ENCODE peak calls at places on chromosomes 13 and 19, in nine cellular contexts. E, M, K, I, Z, Y, U, S and C are unnamed samples. For H3K4me1, the result is how much of the 10 kb centered on the place peaks cover.

GRCh38 chr13:28984825-28985224 is 164.7 kb downstream of the MTUS2 start:
- DNase-seq in U (no peak), Z (no peak), S (no peak), I (no peak), E (no peak), K (no peak), Y (peak), M (no peak), C (no peak)

GRCh38 chr13:101306773-101307172 is 109.5 kb downstream of the NALCN start:
- DNase-seq in U (no peak), Y (no peak), M (no peak), E (no peak), I (no peak), S (no peak), K (no peak), Z (no peak), C (no peak)

GRCh38 chr13:36154567-36155231 is 23.5 kb upstream of the DCLK1 start:
- DNase-seq in S (peak), Z (peak), M (no peak), Y (peak), U (no peak), I (no peak), E (no peak), K (no peak), C (no peak)

GRCh38 chr13:76638882-76639281 is 247.3 kb downstream of the KCTD12 start:
- DNase-seq in M (no peak), E (no peak), Y (no peak), Z (no peak), K (no peak), S (no peak), U (no peak), I (no peak), C (no peak)

GRCh38 chr13:51599444-51600176 is 15.3 kb downstream of the WDFY2 start:
- DNase-seq in I (no peak), K (no peak), M (no peak), E (no peak), S (no peak), Y (no peak), U (no peak), Z (no peak), C (no peak)

GRCh38 chr13:74710006-74710405 is 575.8 kb upstream of the KLF12 start:
- DNase-seq in E (no peak), U (no peak), I (no peak), M (no peak), Z (no peak), Y (no peak), S (no peak), K (no peak), C (no peak)

GRCh38 chr19:44303976-44304568 is 753 bp downstream of the ZNF235 start:
- DNase-seq in U (no peak), K (no peak), Y (peak), S (no peak), M (no peak), I (peak), E (no peak), Z (no peak), C (peak)

GRCh38 chr13:109271991-109272454 is 514.4 kb downstream of the IRS2 start:
- DNase-seq in E (no peak), M (no peak), U (no peak), Z (no peak), I (peak), K (no peak), Y (peak), S (no peak), C (no peak)

GRCh38 chr19:40217921-40218890 is at the start of gene TTC9B:
- DNase-seq in K (no peak), Y (peak), S (no peak), U (peak), M (no peak), E (no peak), I (no peak), Z (no peak), C (no peak)

GRCh38 chr13:24473646-24474045 is 38.9 kb downstream of the PARP4 start:
- DNase-seq in S (no peak), I (no peak), M (no peak), Z (no peak), E (no peak), Y (no peak), U (no peak), K (no peak), C (peak)

GRCh38 chr19:40601061-40601973 is at the start of gene LTBP4:
- DNase-seq in Y (no peak), U (no peak), E (peak), K (no peak), Z (peak), M (peak), S (peak), I (no peak), C (peak)

GRCh38 chr19:47427241-47428176 is 8.2 kb upstream of the MEIS3 start:
- DNase-seq in K (peak), E (peak), S (peak), M (no peak), Z (no peak), U (peak), Y (peak), I (peak), C (peak)

GRCh38 chr19:1259873-1260748 is 9.0 kb upstream of the CIRBP start:
- DNase-seq in M (no peak), E (peak), I (no peak), S (peak), Y (peak), U (no peak), K (no peak), Z (no peak), C (peak)

GRCh38 chr13:23385931-23386330 is 47.6 kb downstream of the SACS start:
- DNase-seq in Z (no peak), M (no peak), U (no peak), Y (no peak), K (no peak), E (no peak), I (no peak), S (no peak), C (no peak)

GRCh38 chr19:33621065-33621785 is 528 bp upstream of the CHST8 start:
- DNase-seq in M (no peak), U (no peak), E (no peak), Y (no peak), Z (peak), S (no peak), I (no peak), K (no peak), C (no peak)

GRCh38 chr19:33620611-33621010 is 1.1 kb upstream of the CHST8 start:
- DNase-seq in Y (no peak), Z (peak), E (no peak), S (no peak), I (no peak), U (no peak), K (no peak), M (no peak), C (no peak)

GRCh38 chr19:33622809-33623511 is 1.2 kb downstream of the CHST8 start:
- DNase-seq in Y (peak), K (no peak), U (no peak), Z (peak), E (no peak), S (no peak), M (no peak), I (no peak), C (no peak)

GRCh38 chr19:33621811-33622504 is at the start of gene CHST8:
- DNase-seq in S (peak), E (no peak), M (peak), Z (peak), K (no peak), I (no peak), Y (peak), U (no peak), C (peak)

DNA sequence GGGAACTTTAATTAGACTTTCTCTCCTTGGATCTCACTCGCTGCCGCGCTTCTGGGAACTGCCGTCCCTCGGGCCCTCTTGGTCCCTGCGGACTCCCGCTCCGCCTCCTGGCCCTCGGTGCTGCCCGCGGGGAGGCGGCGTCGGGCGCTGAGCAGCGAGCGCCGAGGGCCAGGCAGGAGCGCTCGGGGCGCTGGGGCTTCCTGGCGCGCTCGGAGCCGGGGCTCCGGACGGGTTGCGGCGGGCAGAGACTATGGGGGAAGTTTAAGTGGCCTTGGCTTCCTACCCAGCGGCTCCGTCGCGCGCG is 704 bp downstream of the CHST8 start:
- DNase-seq in E (no peak), M (no peak), Z (peak), U (no peak), S (no peak), K (no peak), Y (peak), I (no peak), C (no peak)
- H3K4me1 ChIP-seq in E (under half), M (under half), Z (under half), U (under half), S (under half), K (under half), Y (under half), I (under half), C (under half)

GRCh38 chr19:38683393-38684077 is 36.1 kb downstream of the ACTN4 start:
- DNase-seq in K (no peak), E (peak), I (peak), U (no peak), S (peak), Z (peak), Y (peak), M (peak), C (peak)
- H3K4me3 ChIP-seq in K (no peak), E (no peak), I (peak), U (no peak), S (no peak), Z (no peak), Y (no peak), M (no peak), C (no peak)

GRCh38 chr19:41872384-41872774 is 4.7 kb upstream of the CD79A start:
- DNase-seq in Z (no peak), U (no peak), I (no peak), Y (no peak), E (no peak), M (no peak), K (no peak), S (no peak), C (no peak)

GRCh38 chr19:41872775-41873647 is 4.1 kb upstream of the CD79A start:
- DNase-seq in S (no peak), Z (peak), Y (peak), I (peak), K (no peak), M (peak), U (peak), E (peak), C (peak)

GRCh38 chr19:41869374-41869955 is 7.6 kb upstream of the CD79A start:
- DNase-seq in M (peak), Y (no peak), Z (no peak), S (no peak), U (no peak), I (no peak), E (no peak), K (no peak), C (no peak)

GRCh38 chr19:41870401-41870873 is 6.6 kb upstream of the CD79A start:
- DNase-seq in Y (no peak), U (no peak), E (no peak), S (no peak), Z (no peak), K (no peak), I (peak), M (peak), C (peak)

DNA sequence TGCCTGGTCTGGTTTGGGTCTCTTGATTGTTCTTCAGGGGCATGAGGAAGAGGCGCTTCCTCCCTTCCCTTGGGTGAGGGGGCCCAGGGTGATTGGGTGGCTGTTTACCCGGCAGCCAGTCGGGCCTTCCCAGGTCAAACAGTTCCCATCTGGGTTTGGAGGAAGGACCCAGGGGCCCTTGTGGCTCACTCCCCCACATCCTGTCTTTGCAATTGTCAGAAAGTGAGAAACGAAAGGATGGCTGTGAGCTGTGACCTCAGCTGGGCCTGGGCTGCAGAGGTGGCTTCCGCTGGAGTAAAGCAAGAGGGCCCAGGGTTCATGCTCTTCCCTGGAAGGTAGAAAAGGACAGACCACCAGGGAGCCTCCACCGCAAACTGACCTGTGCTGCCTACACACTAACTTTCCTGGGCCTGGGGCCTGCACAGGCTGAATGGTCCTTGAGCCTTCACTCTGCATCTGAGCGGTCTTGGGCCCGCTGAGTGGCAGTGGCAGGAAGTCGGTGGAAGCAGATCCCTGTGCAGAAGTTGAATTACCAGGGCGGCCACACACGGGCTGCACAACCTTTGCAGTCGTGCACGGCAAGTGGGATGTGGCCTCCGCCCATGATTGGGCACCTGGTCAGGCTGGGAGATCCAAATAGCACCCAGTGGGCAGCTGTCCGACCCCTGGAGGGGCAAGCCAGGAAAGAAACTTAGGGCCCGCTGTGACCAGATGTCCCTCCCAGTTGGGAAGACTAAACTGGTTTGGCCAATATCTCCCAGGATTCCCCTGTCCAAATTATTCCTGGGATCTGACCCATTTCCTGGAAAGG is 5.3 kb upstream of the CD79A start:
- DNase-seq in K (no peak), M (peak), U (peak), Z (no peak), Y (peak), S (no peak), E (no peak), I (no peak), C (peak)
- H3K4me1 ChIP-seq in K (under half), M (under half), U (half or more), Z (under half), Y (under half), S (under half), E (under half), I (under half), C (under half)

DNA sequence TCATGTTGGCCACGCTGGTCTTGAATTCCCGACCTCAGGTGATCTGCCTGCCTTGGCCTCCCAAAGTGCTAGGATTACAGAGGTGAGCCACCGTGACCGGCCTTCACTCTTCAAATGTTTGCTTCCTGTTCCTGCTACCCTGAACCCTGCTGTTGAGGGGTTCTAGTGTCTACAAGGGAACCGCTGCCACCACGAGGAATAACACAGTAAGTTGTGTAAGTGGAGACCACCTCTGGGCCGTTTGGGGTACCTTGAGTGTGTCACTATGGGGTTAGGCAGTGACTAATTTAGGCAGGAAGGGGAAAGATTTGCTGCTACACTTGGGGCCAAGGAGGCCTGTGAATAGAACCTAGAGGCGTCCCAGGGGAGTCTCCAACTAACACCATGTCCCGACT is 2.2 kb upstream of the MYADM start:
- DNase-seq in K (no peak), Z (no peak), E (no peak), I (no peak), S (no peak), U (no peak), Y (no peak), M (no peak), C (no peak)
- H3K4me3 ChIP-seq in K (peak), Z (no peak), E (no peak), I (peak), S (no peak), U (peak), Y (no peak), M (no peak), C (no peak)

GRCh38 chr19:12996542-12997094 is 1.3 kb downstream of the NFIX start:
- DNase-seq in Y (peak), I (peak), U (no peak), K (no peak), S (peak), Z (peak), M (peak), E (peak), C (no peak)

GRCh38 chr19:13001166-13001501 is 5.9 kb downstream of the NFIX start:
- DNase-seq in Y (no peak), Z (no peak), E (no peak), U (no peak), M (no peak), S (peak), I (no peak), K (no peak), C (no peak)

GRCh38 chr19:12995596-12996541 is 594 bp downstream of the NFIX start:
- DNase-seq in I (no peak), S (peak), U (no peak), M (peak), Z (peak), E (peak), K (no peak), Y (no peak), C (peak)

GRCh38 chr19:12997225-12997966 is 2.1 kb downstream of the NFIX start:
- DNase-seq in E (no peak), U (no peak), K (no peak), I (no peak), S (no peak), M (no peak), Z (peak), Y (no peak), C (no peak)

GRCh38 chr19:12997967-12998940 is 3.0 kb downstream of the NFIX start:
- DNase-seq in K (no peak), I (no peak), Y (no peak), Z (peak), U (no peak), E (no peak), S (peak), M (peak), C (no peak)
- H3K4me1 ChIP-seq in K (half or more), I (under half), Y (under half), Z (under half), U (under half), E (under half), S (under half), M (under half), C (under half)

DNA sequence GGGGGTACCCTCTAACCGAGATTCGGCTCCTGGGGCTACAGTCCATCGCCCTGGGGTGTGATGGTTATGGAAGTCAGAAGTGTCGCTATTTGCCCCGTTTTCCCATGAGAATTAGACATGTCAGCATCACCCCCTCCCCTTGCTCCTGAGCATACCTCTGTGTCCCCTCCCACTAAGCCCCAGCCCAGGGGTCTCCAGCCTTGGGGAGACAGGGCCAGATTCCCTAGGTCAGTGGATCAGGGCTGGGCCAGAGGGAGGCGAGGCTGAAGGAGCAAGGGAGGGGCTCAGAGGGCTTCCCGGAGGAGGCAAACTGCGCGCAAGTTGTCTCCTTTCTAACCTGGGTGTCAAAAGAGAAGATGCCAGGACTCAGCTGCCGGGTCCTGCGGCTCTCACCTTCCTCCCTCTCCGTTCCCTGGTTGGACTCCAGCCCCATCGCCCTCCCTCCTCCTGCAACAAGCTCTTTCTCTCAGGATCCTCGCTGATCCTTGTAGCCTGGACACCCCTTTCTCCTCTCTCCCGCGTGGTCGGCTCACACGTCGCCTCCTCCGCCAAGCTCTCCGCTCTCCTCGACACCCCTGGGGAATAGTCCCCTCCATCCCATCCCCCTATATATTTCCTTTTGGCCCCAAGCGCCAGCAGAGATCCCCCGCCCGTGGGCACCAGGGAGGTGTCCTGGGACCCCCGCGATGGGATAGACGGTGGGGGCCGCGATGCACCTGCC is 459 bp upstream of the TMEM59L start:
- DNase-seq in E (no peak), S (no peak), K (no peak), U (no peak), I (no peak), Y (no peak), M (no peak), Z (no peak), C (no peak)
- H3K4me3 ChIP-seq in E (peak), S (peak), K (peak), U (peak), I (peak), Y (no peak), M (peak), Z (peak), C (peak)

DNA sequence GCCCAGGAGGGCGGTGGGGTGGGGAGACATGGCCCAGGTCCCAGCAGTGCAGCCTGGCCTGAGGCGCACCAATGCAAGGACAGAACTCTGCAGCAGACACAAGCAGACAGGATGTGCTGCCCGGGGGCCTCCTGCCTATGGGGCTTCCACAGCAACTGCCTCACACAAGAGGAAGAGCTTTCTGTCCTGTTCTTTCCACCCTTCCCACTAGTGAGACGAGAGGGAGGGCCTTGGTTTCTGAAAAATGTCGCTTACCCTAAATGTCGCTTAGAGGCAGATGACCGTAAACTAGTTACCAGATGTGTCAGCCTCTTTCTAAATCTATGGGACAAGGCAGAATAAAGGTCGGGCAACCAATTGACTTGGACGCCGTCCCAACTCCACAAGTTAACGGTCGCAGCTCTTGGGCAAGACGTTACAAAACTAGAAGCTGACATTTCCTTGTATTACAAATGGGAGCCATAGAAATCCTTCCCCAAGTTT is at the start of gene LAIR1:
- DNase-seq in I (no peak), U (peak), M (peak), Y (no peak), K (no peak), Z (no peak), S (no peak), E (no peak), C (peak)
- H3K4me1 ChIP-seq in I (under half), U (half or more), M (under half), Y (under half), K (under half), Z (under half), S (under half), E (under half), C (under half)

GRCh38 chr19:51652266-51652665 is 5.6 kb upstream of the SIGLEC14 start:
- DNase-seq in K (no peak), U (no peak), E (no peak), S (no peak), I (no peak), M (no peak), Y (no peak), Z (no peak), C (no peak)

GRCh38 chr19:51647318-51647717 is 693 bp upstream of the SIGLEC14 start:
- DNase-seq in U (no peak), I (no peak), M (no peak), S (no peak), K (no peak), E (no peak), Z (no peak), Y (no peak), C (no peak)

GRCh38 chr19:51653162-51653561 is 6.5 kb upstream of the SIGLEC14 start:
- DNase-seq in E (no peak), M (no peak), I (no peak), K (no peak), U (no peak), Z (no peak), S (no peak), Y (no peak), C (no peak)

GRCh38 chr19:51654783-51655182 is 8.2 kb upstream of the SIGLEC14 start:
- DNase-seq in I (no peak), M (no peak), U (no peak), Z (no peak), Y (peak), S (no peak), K (no peak), E (no peak), C (no peak)

GRCh38 chr19:51651216-51651846 is 4.7 kb upstream of the SIGLEC14 start:
- DNase-seq in M (no peak), K (no peak), E (no peak), Z (no peak), Y (no peak), U (no peak), S (no peak), I (no peak), C (no peak)
- H3K4me3 ChIP-seq in M (no peak), K (no peak), E (no peak), Z (no peak), Y (no peak), U (no peak), S (no peak), I (no peak), C (no peak)